ENCODE peak calls at places on chromosomes 16 and 17, in eight cellular contexts. M is GM12865, H is endodermal cell, U is bronchial epithelial cell, W is foreskin fibroblast, E is AG09309, I is thoracic aorta, C is transverse colon. F is an unnamed sample.

GRCh38 chr16:3730161-3731125 is 13.1 kb upstream of the TRAP1 start:
- DNase-seq in U (no peak), I (no peak), E (no peak), H (no peak), W (no peak), M (no peak), C (no peak), F (no peak)

GRCh38 chr17:45262516-45263476 is 902 bp upstream of the SPATA32 start:
- DNase-seq in W (peak; percentile 75), U (peak; percentile 26), H (no peak), M (no peak), C (no peak), I (no peak), E (no peak), F (no peak)

GRCh38 chr17:83084621-83085056 is 5.2 kb downstream of the METRNL start:
- DNase-seq in E (no peak), W (no peak), H (no peak), I (no peak), U (no peak), C (peak; percentile 80), M (no peak), F (peak; percentile 91)

GRCh38 chr17:10139560-10139959 is 58.8 kb downstream of the GAS7 start:
- DNase-seq in E (no peak), H (no peak), M (no peak), C (no peak), W (no peak), I (no peak), U (no peak), F (no peak)

GRCh38 chr17:80262775-80263244 is 2.2 kb downstream of the RNF213 start:
- DNase-seq in I (no peak), U (no peak), H (peak; percentile 61), M (no peak), W (no peak), C (no peak), E (no peak), F (no peak)

GRCh38 chr16:13945734-13946490 is 26.0 kb downstream of the ERCC4 start:
- DNase-seq in H (no peak), U (no peak), E (no peak), W (no peak), M (no peak), I (no peak), C (no peak), F (peak; percentile 51)

GRCh38 chr17:7330099-7331015 is 1.2 kb upstream of the NEURL4 start:
- DNase-seq in U (peak; percentile 76), E (no peak), M (peak; percentile 89), H (peak; percentile 97), W (peak; percentile 86), I (no peak), C (peak; percentile 80), F (peak; percentile 81)

GRCh38 chr17:8220783-8221662 is 10.6 kb upstream of the AURKB start:
- DNase-seq in M (peak; percentile 93), H (peak; percentile 100), W (peak; percentile 94), C (peak; percentile 94), U (peak; percentile 87), E (peak; percentile 80), I (peak; percentile 82), F (peak; percentile 92)

GRCh38 chr17:27578718-27579085 is 52.3 kb upstream of the LGALS9 start:
- DNase-seq in M (peak; percentile 87), I (no peak), E (no peak), W (no peak), C (no peak), H (peak; percentile 65), U (peak; percentile 26), F (no peak)

GRCh38 chr16:28218109-28218508 is 6.3 kb upstream of the XPO6 start:
- DNase-seq in W (peak; percentile 48), M (peak; percentile 77), U (peak; percentile 49), E (peak; percentile 14), H (peak; percentile 76), I (no peak), C (peak; percentile 27), F (peak; percentile 59)

GRCh38 chr16:85746431-85747227 is 4.3 kb downstream of the C16orf74 start:
- DNase-seq in H (peak; percentile 87), I (no peak), C (peak; percentile 65), W (peak; percentile 72), E (no peak), M (peak; percentile 78), U (peak; percentile 96), F (no peak)

GRCh38 chr16:56787185-56787584 is 57.3 kb downstream of the NUP93 start:
- DNase-seq in W (no peak), C (no peak), U (no peak), E (no peak), M (no peak), H (peak; percentile 78), I (no peak), F (no peak)

GRCh38 chr16:27480761-27481160 is 69.0 kb downstream of the GTF3C1 start:
- DNase-seq in E (no peak), U (no peak), C (no peak), H (no peak), W (no peak), M (no peak), I (no peak), F (no peak)

GRCh38 chr17:8326591-8327583 is 12.8 kb upstream of the ODF4 start:
- DNase-seq in C (no peak), M (no peak), E (no peak), H (peak; percentile 85), W (peak; percentile 61), U (no peak), I (no peak), F (no peak)

GRCh38 chr16:23771027-23771426 is 16.2 kb downstream of the CHP2 start:
- DNase-seq in H (peak; percentile 1), W (no peak), C (no peak), U (peak; percentile 89), M (no peak), I (no peak), E (no peak), F (no peak)

GRCh38 chr17:57957886-57958285 is 2.7 kb upstream of the CUEDC1 start:
- DNase-seq in M (no peak), C (no peak), E (no peak), U (no peak), H (peak; percentile 51), I (no peak), W (no peak), F (no peak)

GRCh38 chr17:57954421-57955182 is 610 bp downstream of the CUEDC1 start:
- DNase-seq in H (peak; percentile 92), E (no peak), I (no peak), M (no peak), W (peak; percentile 89), U (no peak), C (peak; percentile 66), F (no peak)

GRCh38 chr17:57957120-57957850 is 2.1 kb upstream of the CUEDC1 start:
- DNase-seq in M (no peak), W (no peak), E (no peak), H (peak; percentile 71), U (no peak), I (no peak), C (no peak), F (no peak)

GRCh38 chr17:57955183-57955952 is at the start of gene CUEDC1:
- DNase-seq in E (no peak), W (peak; percentile 90), M (peak; percentile 54), H (peak; percentile 93), I (no peak), C (peak; percentile 82), U (no peak), F (peak; percentile 53)

GRCh38 chr17:57956311-57957119 is 1.3 kb upstream of the CUEDC1 start:
- DNase-seq in M (peak; percentile 86), I (no peak), H (peak; percentile 74), C (no peak), W (no peak), U (no peak), E (no peak), F (peak; percentile 64)
- H3K4me3 ChIP-seq in M (no peak overlapping the region), I (no peak overlapping the region), H (peak overlapping the region; percentile 77), C (no peak overlapping the region), W (no peak overlapping the region), U (no peak overlapping the region), E (no peak overlapping the region), F (no peak overlapping the region)

GRCh38 chr17:74444406-74444805 is 12.5 kb downstream of the GPRC5C start:
- DNase-seq in C (no peak), H (no peak), U (no peak), M (no peak), W (no peak), I (no peak), E (no peak), F (no peak)

GRCh38 chr17:74442670-74443515 is 11.0 kb downstream of the GPRC5C start:
- DNase-seq in M (peak; percentile 51), I (peak; percentile 67), H (peak; percentile 85), C (peak; percentile 91), U (peak; percentile 78), W (no peak), E (no peak), F (peak; percentile 96)

GRCh38 chr17:74441537-74441936 is 9.6 kb downstream of the GPRC5C start:
- DNase-seq in E (no peak), C (no peak), H (no peak), W (no peak), M (no peak), I (no peak), U (no peak), F (no peak)

GRCh38 chr17:74443516-74444296 is 11.8 kb downstream of the GPRC5C start:
- DNase-seq in C (peak; percentile 55), H (no peak), M (no peak), W (no peak), E (no peak), I (no peak), U (no peak), F (no peak)

GRCh38 chr17:74442291-74442669 is 10.4 kb downstream of the GPRC5C start:
- DNase-seq in I (no peak), E (no peak), H (no peak), W (no peak), U (no peak), M (no peak), C (no peak), F (no peak)
- H3K4me3 ChIP-seq in I (peak overlapping the region; percentile 63), E (no peak overlapping the region), H (no peak overlapping the region), W (no peak overlapping the region), U (no peak overlapping the region), M (no peak overlapping the region), C (no peak overlapping the region), F (no peak overlapping the region)

GRCh38 chr16:11588321-11589244 is 1.9 kb upstream of the LITAF start:
- DNase-seq in E (no peak), C (no peak), I (no peak), U (no peak), M (no peak), W (no peak), H (no peak), F (no peak)
- H3K4me3 ChIP-seq in E (no peak overlapping the region), C (no peak overlapping the region), I (no peak overlapping the region), U (no peak overlapping the region), M (no peak overlapping the region), W (no peak overlapping the region), H (no peak overlapping the region), F (no peak overlapping the region)

GRCh38 chr17:74427763-74428153 is 4.1 kb upstream of the GPRC5C start:
- DNase-seq in C (no peak), I (no peak), E (no peak), U (no peak), W (no peak), H (no peak), M (no peak), F (no peak)

GRCh38 chr17:74431568-74432483 is at the start of gene GPRC5C:
- DNase-seq in W (no peak), U (peak; percentile 83), H (peak; percentile 97), I (no peak), C (peak; percentile 92), E (no peak), M (peak; percentile 52), F (peak; percentile 93)

GRCh38 chr17:74430706-74431567 is 951 bp upstream of the GPRC5C start:
- DNase-seq in U (peak; percentile 83), M (peak; percentile 63), E (no peak), I (peak; percentile 81), H (peak; percentile 92), C (peak; percentile 84), W (no peak), F (peak; percentile 89)

GRCh38 chr17:74430385-74430705 is 1.5 kb upstream of the GPRC5C start:
- DNase-seq in H (no peak), I (no peak), U (no peak), M (no peak), C (no peak), W (no peak), E (no peak), F (no peak)

GRCh38 chr17:74429604-74430384 is 2.1 kb upstream of the GPRC5C start:
- DNase-seq in H (peak; percentile 78), C (peak; percentile 67), U (peak; percentile 13), E (no peak), W (no peak), M (no peak), I (no peak), F (peak; percentile 69)
- H3K4me3 ChIP-seq in H (peak overlapping the region; percentile 86), C (peak overlapping the region; percentile 77), U (peak overlapping the region; percentile 69), E (no peak overlapping the region), W (no peak overlapping the region), M (no peak overlapping the region), I (peak overlapping the region; percentile 78), F (peak overlapping the region; percentile 33)